ENCODE peak calls at places on chromosomes 2 and 18, in seven cellular contexts. J, X, V, A, I, Q and L are unnamed samples.

GRCh38 chr2:200466703-200467418 is 43.0 kb downstream of the KCTD18 start:
- DNase-seq in V (no peak), I (no peak), X (no peak), A (peak; percentile 77), Q (no peak), J (peak; percentile 69), L (no peak)

GRCh38 chr18:6729247-6730091 is at the start of gene ARHGAP28:
- DNase-seq in I (peak; percentile 76), A (peak; percentile 67), V (peak; percentile 90), J (peak; percentile 83), X (peak; percentile 24), Q (no peak), L (peak; percentile 46)

GRCh38 chr2:173451137-173451536 is 96.5 kb downstream of the CDCA7 start:
- DNase-seq in V (no peak), A (no peak), J (no peak), X (no peak), Q (peak; percentile 15), I (no peak), L (no peak)

GRCh38 chr2:41933585-41934322 is 114.1 kb upstream of the PKDCC start:
- DNase-seq in A (no peak), X (no peak), J (peak; percentile 69), V (no peak), I (peak; percentile 88), Q (no peak), L (no peak)

GRCh38 chr2:148651972-148652371 is 7.4 kb downstream of the EPC2 start:
- DNase-seq in X (no peak), V (no peak), Q (no peak), I (no peak), A (no peak), J (no peak), L (no peak)

GRCh38 chr2:156329922-156330726 is 2.4 kb downstream of the NR4A2 start:
- DNase-seq in V (peak; percentile 38), A (no peak), Q (no peak), I (no peak), J (no peak), X (no peak), L (peak; percentile 22)

GRCh38 chr18:23365602-23366001 is 87.5 kb upstream of the RIOK3 start:
- DNase-seq in J (no peak), Q (no peak), A (peak; percentile 63), V (no peak), X (no peak), I (no peak), L (no peak)

GRCh38 chr2:134491796-134492441 is 226.9 kb downstream of the TMEM163 start:
- DNase-seq in A (peak; percentile 56), Q (no peak), J (no peak), X (no peak), I (peak; percentile 53), V (no peak), L (no peak)

GRCh38 chr2:16495812-16496211 is 169.8 kb downstream of the CYRIA start:
- DNase-seq in Q (no peak), A (no peak), J (no peak), X (no peak), V (no peak), I (no peak), L (no peak)

GRCh38 chr2:78682781-78683180 is 342.7 kb upstream of the REG3G start:
- DNase-seq in I (no peak), X (no peak), J (no peak), V (no peak), A (no peak), Q (no peak), L (no peak)

GRCh38 chr2:166417669-166418068 is 41.9 kb upstream of the SCN9A start:
- DNase-seq in Q (no peak), A (no peak), X (peak; percentile 3), J (no peak), I (peak; percentile 58), V (no peak), L (no peak)
- TF ChIP-seq CTCF in Q (no peak), A (no peak), X (no peak), J (no peak), I (no peak), V (no peak), L (no peak)

GRCh38 chr2:9555338-9556120 is at the start of gene ADAM17:
- DNase-seq in I (peak; percentile 98), Q (peak; percentile 79), V (peak; percentile 100), J (peak; percentile 95), A (peak; percentile 98), X (peak; percentile 93), L (peak; percentile 92)
- TF ChIP-seq CTCF in I (peak; percentile 58), Q (peak; percentile 15), V (no peak), J (peak; percentile 45), A (peak; percentile 54), X (peak; percentile 67), L (peak; percentile 51)

GRCh38 chr18:11237484-11237883 is 88.1 kb upstream of the PIEZO2 start:
- DNase-seq in I (no peak), A (no peak), X (no peak), J (no peak), Q (no peak), V (no peak), L (no peak)
- TF ChIP-seq CTCF in I (no peak), A (no peak), X (no peak), J (no peak), Q (no peak), V (no peak), L (no peak)

DNA sequence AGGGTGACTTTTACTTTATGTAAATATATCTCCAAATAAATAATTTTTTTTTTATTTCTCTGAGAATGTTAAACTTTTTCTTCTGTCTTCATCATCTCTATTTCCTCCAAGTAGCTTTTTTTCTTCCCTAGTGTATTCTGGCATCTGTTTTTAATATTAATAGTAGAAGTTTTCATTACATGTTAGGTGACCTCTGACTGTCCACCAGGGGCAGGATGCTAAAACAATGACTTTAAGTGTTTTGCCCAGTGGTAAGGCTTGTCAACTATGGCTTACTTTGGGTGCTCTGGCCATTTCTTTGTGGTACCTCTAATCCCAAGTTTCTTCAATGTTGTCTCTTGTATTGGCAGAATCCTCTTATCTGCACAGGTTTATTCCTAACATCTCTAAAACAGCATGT is 127.1 kb downstream of the SRBD1 start:
- DNase-seq in V (no peak), J (no peak), A (no peak), I (peak; percentile 24), X (no peak), Q (no peak), L (no peak)
- TF ChIP-seq CTCF in V (no peak), J (no peak), A (no peak), I (peak; percentile 30), X (peak; percentile 3), Q (no peak), L (peak; percentile 5)

DNA sequence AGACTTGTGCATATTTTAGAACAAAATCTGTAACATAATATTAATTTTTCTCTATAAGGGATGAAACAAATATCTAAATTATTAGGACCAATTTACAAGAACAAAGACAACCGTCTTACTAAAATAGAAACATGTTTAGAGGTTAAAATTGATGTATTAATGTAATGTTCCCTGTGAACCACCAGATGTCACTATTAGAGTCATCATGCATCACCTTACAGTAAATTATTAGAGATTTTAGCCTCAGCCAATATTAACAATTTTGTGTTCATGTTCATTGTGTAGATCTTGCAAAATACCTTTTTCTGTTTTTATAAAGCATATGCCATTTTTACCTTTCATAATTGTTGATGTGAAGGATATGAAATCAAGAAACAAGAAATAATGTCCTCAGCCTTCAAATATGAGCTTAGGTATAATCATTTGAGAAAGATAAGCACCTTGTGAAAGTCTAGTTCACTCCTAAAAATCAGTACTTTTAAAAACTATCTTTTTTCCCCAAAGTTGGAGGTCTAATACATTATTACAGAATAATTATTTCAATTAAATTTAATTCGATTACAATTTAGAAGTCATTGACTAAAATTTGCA is 344.3 kb upstream of the KCNH7 start:
- DNase-seq in A (no peak), Q (no peak), I (peak; percentile 17), J (no peak), X (peak; percentile 22), V (no peak), L (peak; percentile 6)
- TF ChIP-seq CTCF in A (peak; percentile 45), Q (no peak), I (peak; percentile 69), J (no peak), X (peak; percentile 60), V (peak; percentile 43), L (peak; percentile 24)

GRCh38 chr2:108877506-108877905 is 90.9 kb downstream of the CCDC138 start:
- DNase-seq in I (no peak), J (no peak), Q (no peak), X (no peak), V (no peak), A (no peak), L (no peak)
- TF ChIP-seq CTCF in I (no peak), J (no peak), Q (no peak), X (no peak), V (no peak), A (no peak), L (no peak)

DNA sequence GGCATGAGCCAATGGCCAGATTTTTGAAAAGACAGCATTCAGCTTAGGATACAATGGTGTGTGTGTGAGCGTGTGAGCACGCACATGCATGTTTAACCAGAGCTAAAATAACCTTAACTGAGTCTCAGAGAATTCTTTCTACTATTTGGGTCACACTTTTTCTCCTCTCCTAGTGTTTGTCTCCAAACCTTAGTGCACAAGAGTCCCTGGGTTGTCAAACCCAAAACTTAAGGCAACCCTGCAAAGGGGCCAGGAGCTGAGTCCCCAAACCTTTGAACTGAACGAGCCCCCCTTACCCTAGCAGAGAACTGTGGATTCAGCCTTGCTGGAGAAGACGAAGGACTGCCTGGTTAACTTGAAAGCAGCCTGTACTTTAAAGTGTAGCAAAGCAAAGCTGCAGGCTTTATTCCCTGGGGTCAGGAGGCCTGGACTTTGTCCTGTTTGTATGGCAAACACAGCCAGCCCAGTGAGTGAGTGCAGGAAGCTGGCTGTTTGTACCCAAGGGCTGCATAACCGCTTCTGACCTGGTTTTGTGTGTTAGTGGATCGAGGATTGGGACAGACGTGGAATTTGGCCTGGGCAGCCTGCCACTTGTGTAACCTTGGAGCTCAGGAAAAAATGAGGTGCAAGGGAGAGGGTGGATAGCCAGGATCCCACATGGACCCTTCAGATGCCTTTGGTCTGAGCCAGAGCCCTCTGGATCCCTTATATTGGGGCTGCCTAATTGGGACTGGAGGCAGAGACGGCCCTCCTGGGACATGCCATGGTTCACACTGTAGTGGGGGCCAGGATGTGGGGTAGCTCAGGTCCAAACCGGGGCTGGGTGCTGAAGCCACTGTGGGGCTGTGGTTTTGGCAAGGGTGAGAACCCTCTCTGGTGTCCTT is 6.4 kb upstream of the PSMD1 start:
- DNase-seq in I (peak; percentile 59), V (no peak), X (no peak), J (no peak), Q (no peak), A (no peak), L (no peak)
- TF ChIP-seq CTCF in I (no peak), V (no peak), X (no peak), J (no peak), Q (no peak), A (no peak), L (no peak)